ENCODE peak calls at places on chromosomes 6 and 20, in nine cellular contexts. M is Peyer's patch; H is SK-N-SH; T is iPS-NIHi11; N is H7; G is DMS153; Z is CD4-positive, alpha-beta T cell; P is sigmoid colon; Q is activated CD4-positive, CD25-positive, alpha-beta regulatory T cell treated with anti-CD3 and anti-CD28 coated beads, Interleukin-2, amount 50 U/mL, for 16 hours. O is an unnamed sample.

GRCh38 chr6:135280375-135281136 is 99.4 kb downstream of the MYB start:
- DNase-seq in Z (no peak), H (peak), M (no peak), P (no peak), N (no peak), T (no peak), G (no peak), Q (no peak), O (no peak)

GRCh38 chr6:1378224-1379025 is 11.0 kb upstream of the FOXF2 start:
- DNase-seq in P (no peak), N (peak), Z (no peak), Q (no peak), H (no peak), T (peak), M (no peak), G (no peak), O (no peak)

GRCh38 chr20:43755851-43756250 is 29.0 kb upstream of the GTSF1L start:
- DNase-seq in Q (no peak), P (no peak), N (no peak), G (no peak), M (no peak), Z (no peak), T (no peak), H (no peak), O (no peak)

GRCh38 chr6:63805808-63806572 is 170.4 kb downstream of the PHF3 start:
- DNase-seq in G (peak), Q (no peak), P (no peak), T (no peak), M (no peak), Z (no peak), N (no peak), H (peak), O (no peak)

GRCh38 chr6:165821754-165822153 is 158.7 kb upstream of the PDE10A start:
- DNase-seq in Z (no peak), G (no peak), T (no peak), N (no peak), P (no peak), Q (no peak), H (no peak), M (no peak), O (no peak)

GRCh38 chr6:164085552-164086325 is 671.2 kb downstream of the QKI start:
- DNase-seq in P (peak), Z (no peak), N (peak), H (no peak), Q (no peak), T (peak), M (no peak), G (no peak), O (no peak)

GRCh38 chr6:31697555-31697954 is 5.6 kb downstream of the ABHD16A start:
- DNase-seq in M (no peak), P (no peak), N (no peak), Z (no peak), G (no peak), Q (no peak), H (no peak), T (no peak), O (no peak)

GRCh38 chr6:51339728-51340127 is 521.1 kb downstream of the TFAP2B start:
- DNase-seq in Z (no peak), T (peak), Q (no peak), H (no peak), M (no peak), G (no peak), P (no peak), N (peak), O (no peak)

GRCh38 chr6:168596316-168596715 is 155.3 kb downstream of the SMOC2 start:
- DNase-seq in N (no peak), Q (no peak), M (no peak), T (no peak), Z (no peak), P (peak), G (no peak), H (no peak), O (no peak)

GRCh38 chr6:135640449-135641111 is 143.0 kb upstream of the AHI1 start:
- DNase-seq in H (no peak), Z (no peak), G (no peak), T (no peak), M (no peak), N (no peak), P (no peak), Q (no peak), O (no peak)

GRCh38 chr6:83127976-83128375 is 60.5 kb downstream of the DOP1A start:
- DNase-seq in Q (no peak), T (no peak), H (no peak), P (no peak), M (no peak), Z (no peak), G (no peak), N (no peak), O (no peak)

GRCh38 chr6:96157018-96157565 is 141.3 kb downstream of the FUT9 start:
- DNase-seq in P (no peak), G (no peak), N (no peak), H (no peak), Z (no peak), Q (no peak), M (no peak), T (no peak), O (no peak)

GRCh38 chr20:11529046-11529445 is 388.6 kb upstream of the BTBD3 start:
- DNase-seq in H (no peak), T (no peak), N (no peak), Z (no peak), P (no peak), M (no peak), Q (no peak), G (no peak), O (no peak)

O was measured in RWPE2.